ENCODE peak calls at places on chromosomes 13 and 19, in ten cellular contexts. E, C, K, V, T, F, Z, U, Q and R are unnamed samples.

GRCh38 chr13:110984392-110984791 is 69.5 kb upstream of the ANKRD10 start:
- DNase-seq in E (no peak), C (no peak), K (no peak), V (no peak), T (no peak), F (no peak), Z (no peak), U (no peak), Q (no peak), R (no peak)

GRCh38 chr19:39297931-39298634 is 1.9 kb downstream of the IFNL1 start:
- DNase-seq in E (no peak), C (peak; percentile 81), K (no peak), V (peak; percentile 40), T (no peak), F (peak; percentile 81), Z (no peak), U (no peak), Q (peak; percentile 61), R (peak; percentile 85)

GRCh38 chr13:110108348-110109139 is 198.4 kb downstream of the COL4A1 start:
- DNase-seq in E (peak; percentile 74), C (no peak), K (peak; percentile 71), V (peak; percentile 76), T (peak; percentile 48), F (no peak), Z (peak; percentile 88), U (peak; percentile 93), Q (peak; percentile 86), R (no peak)

GRCh38 chr13:78121001-78121400 is 202.4 kb upstream of the EDNRB start:
- DNase-seq in E (no peak), C (no peak), K (no peak), V (no peak), T (no peak), F (no peak), Z (no peak), U (no peak), Q (no peak), R (no peak)

GRCh38 chr19:41403181-41403970 is 5.8 kb downstream of the BCKDHA start:
- DNase-seq in E (no peak), C (no peak), K (no peak), V (no peak), T (no peak), F (no peak), Z (no peak), U (no peak), Q (no peak), R (no peak)

GRCh38 chr13:96091164-96091931 is 1.4 kb downstream of the HS6ST3 start:
- DNase-seq in E (no peak), C (no peak), K (no peak), V (peak; percentile 33), T (peak; percentile 20), F (peak; percentile 72), Z (no peak), U (no peak), Q (no peak), R (no peak)

GRCh38 chr19:46660601-46661019 is 372 bp downstream of the DACT3 start:
- DNase-seq in E (peak; percentile 38), C (no peak), K (no peak), V (no peak), T (no peak), F (no peak), Z (no peak), U (no peak), Q (peak; percentile 70), R (no peak)

GRCh38 chr19:57269515-57270250 is 10.6 kb upstream of the ZNF460 start:
- DNase-seq in E (no peak), C (no peak), K (no peak), V (no peak), T (no peak), F (no peak), Z (peak; percentile 77), U (no peak), Q (no peak), R (no peak)

GRCh38 chr19:10422846-10423245 is 2.5 kb downstream of the PDE4A start:
- DNase-seq in E (no peak), C (no peak), K (no peak), V (no peak), T (no peak), F (no peak), Z (no peak), U (no peak), Q (no peak), R (no peak)

GRCh38 chr19:10421240-10421948 is 1.1 kb downstream of the PDE4A start:
- DNase-seq in E (no peak), C (no peak), K (no peak), V (no peak), T (no peak), F (no peak), Z (no peak), U (no peak), Q (no peak), R (no peak)

GRCh38 chr19:10420444-10421239 is at the start of gene PDE4A:
- DNase-seq in E (no peak), C (no peak), K (no peak), V (no peak), T (no peak), F (peak; percentile 83), Z (no peak), U (no peak), Q (no peak), R (peak; percentile 61)

GRCh38 chr19:10424011-10424637 is 3.8 kb downstream of the PDE4A start:
- DNase-seq in E (peak; percentile 55), C (peak; percentile 81), K (peak; percentile 75), V (peak; percentile 87), T (peak; percentile 84), F (peak; percentile 96), Z (peak; percentile 70), U (no peak), Q (peak; percentile 87), R (peak; percentile 53)

DNA sequence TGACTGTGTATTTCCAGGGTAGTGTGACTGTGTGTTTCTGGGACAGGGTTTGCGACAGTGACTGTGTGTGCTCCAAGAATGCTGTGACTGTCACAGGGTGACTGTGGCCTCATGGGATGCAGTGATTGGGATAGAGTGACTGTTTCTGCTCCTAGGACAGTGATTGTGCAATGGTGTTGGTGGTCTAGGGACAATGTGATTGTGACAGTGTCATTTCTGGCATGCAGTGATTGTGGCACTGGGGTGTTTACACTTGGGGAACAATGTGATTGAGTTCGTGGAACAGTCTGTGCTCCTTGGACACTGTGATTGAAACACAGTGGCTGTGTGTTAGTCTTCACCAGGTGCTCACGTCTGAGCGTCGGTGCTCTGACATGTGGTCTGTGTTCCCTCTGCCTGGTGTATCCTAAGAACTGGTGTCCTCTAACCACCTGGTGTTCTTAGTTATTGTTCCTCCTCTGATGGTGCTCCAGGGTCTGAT is 1.7 kb downstream of the PDE4A start:
- DNase-seq in E (no peak), C (no peak), K (no peak), V (no peak), T (no peak), F (no peak), Z (no peak), U (no peak), Q (no peak), R (no peak)
- H3K27me3 ChIP-seq in E (peaks cover 80% of the 10 kb centered on the region), C (peaks cover 41% of the 10 kb centered on the region), K (peaks cover 96% of the 10 kb centered on the region), V (peaks cover 35% of the 10 kb centered on the region), T (peaks cover 77% of the 10 kb centered on the region), F (peaks cover 55% of the 10 kb centered on the region), Z (peaks cover 63% of the 10 kb centered on the region), U (peaks cover 77% of the 10 kb centered on the region), Q (no peaks in the 10 kb centered on the region), R (peaks cover 53% of the 10 kb centered on the region)

GRCh38 chr13:99014391-99014988 is 36.6 kb upstream of the DOCK9 start:
- DNase-seq in E (no peak), C (no peak), K (no peak), V (no peak), T (no peak), F (no peak), Z (no peak), U (no peak), Q (no peak), R (no peak)

GRCh38 chr13:99012539-99012938 is 34.7 kb upstream of the DOCK9 start:
- DNase-seq in E (no peak), C (no peak), K (no peak), V (no peak), T (no peak), F (no peak), Z (no peak), U (no peak), Q (no peak), R (no peak)

GRCh38 chr13:99013951-99014350 is 36.1 kb upstream of the DOCK9 start:
- DNase-seq in E (no peak), C (no peak), K (no peak), V (no peak), T (no peak), F (no peak), Z (no peak), U (no peak), Q (no peak), R (no peak)

GRCh38 chr13:99018418-99019180 is 40.7 kb upstream of the DOCK9 start:
- DNase-seq in E (no peak), C (no peak), K (no peak), V (no peak), T (no peak), F (no peak), Z (peak; percentile 49), U (peak; percentile 14), Q (no peak), R (no peak)

GRCh38 chr13:99015606-99016520 is 38.0 kb upstream of the DOCK9 start:
- DNase-seq in E (no peak), C (no peak), K (no peak), V (no peak), T (no peak), F (no peak), Z (no peak), U (no peak), Q (no peak), R (peak; percentile 36)
- H3K27ac ChIP-seq in E (no peak overlapping the region), C (no peak overlapping the region), K (no peak overlapping the region), V (no peak overlapping the region), T (no peak overlapping the region), F (no peak overlapping the region), Z (no peak overlapping the region), U (no peak overlapping the region), Q (no peak overlapping the region), R (no peak overlapping the region)

GRCh38 chr19:48696353-48697010 is 711 bp downstream of the FUT2 start:
- DNase-seq in E (no peak), C (peak; percentile 50), K (no peak), V (peak; percentile 47), T (no peak), F (no peak), Z (no peak), U (no peak), Q (no peak), R (no peak)

GRCh38 chr19:48698046-48698445 is 2.3 kb downstream of the FUT2 start:
- DNase-seq in E (no peak), C (no peak), K (no peak), V (peak; percentile 87), T (no peak), F (no peak), Z (no peak), U (no peak), Q (no peak), R (no peak)

DNA sequence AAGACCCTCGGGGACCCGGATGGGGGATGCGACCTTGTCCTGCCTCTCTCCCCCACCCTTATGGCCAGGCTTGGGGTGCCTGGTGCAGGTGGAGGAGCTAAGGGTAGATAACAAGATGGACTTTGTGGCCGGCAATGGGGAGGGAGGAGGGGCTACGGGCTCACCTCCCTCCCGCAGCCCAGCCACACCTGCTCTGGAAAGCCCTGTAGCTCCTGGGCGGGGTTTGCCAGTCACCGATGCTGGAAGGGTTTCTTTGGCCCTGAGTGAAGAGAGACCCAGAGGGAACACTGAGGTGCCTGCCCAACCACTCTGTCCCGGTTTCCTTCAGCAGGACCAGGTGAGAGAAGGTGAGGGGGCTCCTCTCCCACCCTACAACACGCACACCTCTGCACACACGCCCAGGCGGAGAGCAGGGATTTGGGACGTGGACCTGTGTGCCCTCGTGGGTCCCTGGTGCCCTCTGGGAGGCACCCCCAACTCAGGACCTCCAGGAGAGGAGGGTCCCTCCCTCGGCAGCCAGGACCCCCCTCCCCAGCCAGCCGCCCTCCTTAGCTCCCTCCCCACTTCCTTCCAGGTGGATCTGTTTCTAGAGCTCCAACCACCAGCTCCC is at the start of gene FUT2:
- DNase-seq in E (no peak), C (no peak), K (no peak), V (peak; percentile 90), T (no peak), F (no peak), Z (no peak), U (no peak), Q (no peak), R (no peak)
- H3K4me3 ChIP-seq in E (peak within 1 kb of the TSS; percentile 60), C (no peak within 1 kb of the TSS), K (peak within 1 kb of the TSS; percentile 20), V (peak within 1 kb of the TSS; percentile 58), T (no peak within 1 kb of the TSS), F (no peak within 1 kb of the TSS), Z (peak within 1 kb of the TSS; percentile 47), U (peak within 1 kb of the TSS; percentile 24), Q (no peak within 1 kb of the TSS), R (no peak within 1 kb of the TSS)

GRCh38 chr13:100724568-100724967 is 50.0 kb upstream of the TMTC4 start:
- DNase-seq in E (no peak), C (no peak), K (no peak), V (no peak), T (no peak), F (no peak), Z (no peak), U (no peak), Q (no peak), R (no peak)

GRCh38 chr13:100725472-100725871 is 50.9 kb upstream of the TMTC4 start:
- DNase-seq in E (no peak), C (no peak), K (no peak), V (no peak), T (no peak), F (no peak), Z (no peak), U (no peak), Q (no peak), R (no peak)

GRCh38 chr13:100728201-100728600 is 53.6 kb upstream of the TMTC4 start:
- DNase-seq in E (no peak), C (no peak), K (no peak), V (no peak), T (no peak), F (no peak), Z (no peak), U (no peak), Q (no peak), R (no peak)

GRCh38 chr13:100721885-100722512 is 47.4 kb upstream of the TMTC4 start:
- DNase-seq in E (no peak), C (peak; percentile 57), K (peak; percentile 48), V (peak; percentile 77), T (peak; percentile 51), F (no peak), Z (no peak), U (no peak), Q (no peak), R (peak; percentile 22)

DNA sequence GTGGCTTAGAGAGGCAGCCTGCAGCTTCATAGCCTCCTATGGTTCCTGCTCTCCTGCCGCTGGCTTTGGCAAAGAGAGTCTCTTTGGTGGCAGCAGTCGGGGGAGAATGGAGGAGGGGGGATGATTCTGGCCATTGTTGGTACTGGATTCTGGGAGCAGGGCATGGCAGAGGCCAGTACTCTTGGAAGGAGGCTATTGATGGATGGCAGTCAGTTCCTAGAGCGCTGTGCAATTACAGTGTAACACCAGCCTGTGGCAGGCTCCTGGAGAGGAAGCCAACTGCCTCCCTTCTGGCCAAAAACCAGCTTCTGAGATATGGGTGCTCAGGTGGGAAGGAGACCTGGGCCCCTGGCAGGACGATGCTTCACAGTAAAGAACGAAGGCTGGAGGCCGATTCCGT is 47.9 kb upstream of the TMTC4 start:
- DNase-seq in E (no peak), C (no peak), K (no peak), V (no peak), T (no peak), F (no peak), Z (no peak), U (no peak), Q (no peak), R (no peak)
- H3K27me3 ChIP-seq in E (no peaks in the 10 kb centered on the region), C (no peaks in the 10 kb centered on the region), K (no peaks in the 10 kb centered on the region), V (no peaks in the 10 kb centered on the region), T (no peaks in the 10 kb centered on the region), F (no peaks in the 10 kb centered on the region), Z (peaks cover 47% of the 10 kb centered on the region), U (no peaks in the 10 kb centered on the region), Q (no peaks in the 10 kb centered on the region), R (no peaks in the 10 kb centered on the region)